ENCODE peak calls at places on chromosomes 13 and 19, in seven cellular contexts. F, R, G, A, L, O and D are unnamed samples.

GRCh38 chr13:103157034-103157433 is 90.8 kb upstream of the SLC10A2 start:
- DNase-seq in G (no peak), L (no peak), A (no peak), O (no peak), F (no peak), R (no peak), D (no peak)

GRCh38 chr19:5035817-5036732 is 67.2 kb downstream of the KDM4B start:
- DNase-seq in R (no peak), G (no peak), A (peak; percentile 43), O (no peak), L (no peak), F (no peak), D (no peak)

GRCh38 chr13:112616586-112617381 is 28.8 kb upstream of the TUBGCP3 start:
- DNase-seq in O (no peak), F (no peak), A (peak; percentile 58), L (peak; percentile 35), R (no peak), G (peak; percentile 41), D (peak; percentile 48)

GRCh38 chr13:25085125-25085742 is 10.7 kb upstream of the PABPC3 start:
- DNase-seq in L (peak; percentile 23), G (peak; percentile 21), A (peak; percentile 66), O (peak; percentile 50), F (no peak), R (no peak), D (peak; percentile 35)

GRCh38 chr13:29886446-29886845 is 36.0 kb upstream of the UBL3 start:
- DNase-seq in G (no peak), A (no peak), F (no peak), R (no peak), O (no peak), L (no peak), D (no peak)

GRCh38 chr13:26589754-26590153 is 32.3 kb downstream of the WASF3 start:
- DNase-seq in A (no peak), O (no peak), F (no peak), R (no peak), G (no peak), L (no peak), D (peak; percentile 38)

GRCh38 chr19:2488942-2489731 is 13.2 kb downstream of the GADD45B start:
- DNase-seq in R (no peak), A (peak; percentile 51), G (peak; percentile 72), L (no peak), O (no peak), F (no peak), D (peak; percentile 49)

GRCh38 chr19:35013820-35014754 is 14.0 kb downstream of the GRAMD1A start:
- DNase-seq in L (no peak), R (no peak), G (no peak), A (no peak), O (no peak), F (no peak), D (no peak)

GRCh38 chr13:113736258-113736731 is 22.7 kb upstream of the TMEM255B start:
- DNase-seq in R (no peak), F (no peak), L (peak; percentile 71), O (no peak), G (no peak), A (no peak), D (no peak)

GRCh38 chr13:110399801-110400200 is 92.7 kb downstream of the COL4A2 start:
- DNase-seq in A (no peak), G (no peak), O (no peak), L (no peak), F (no peak), R (no peak), D (peak; percentile 82)

GRCh38 chr19:19554074-19555023 is 16.3 kb downstream of the CILP2 start:
- DNase-seq in A (peak; percentile 50), L (no peak), G (peak; percentile 42), O (no peak), R (no peak), F (no peak), D (peak; percentile 40)

GRCh38 chr13:33710924-33711323 is 107.0 kb upstream of the RFC3 start:
- DNase-seq in R (no peak), G (no peak), L (no peak), F (no peak), O (no peak), A (no peak), D (no peak)

GRCh38 chr19:35585844-35586243 is at the start of gene PMIS2:
- DNase-seq in F (no peak), A (peak; percentile 92), G (no peak), L (no peak), R (no peak), O (no peak), D (no peak)

GRCh38 chr19:31905980-31906948 is 439.1 kb upstream of the ZNF507 start:
- DNase-seq in F (peak; percentile 90), L (no peak), G (no peak), R (no peak), O (no peak), A (no peak), D (peak; percentile 21)

GRCh38 chr13:70723732-70724131 is 615.5 kb upstream of the KLHL1 start:
- DNase-seq in G (no peak), F (no peak), L (peak; percentile 5), A (no peak), R (no peak), O (no peak), D (no peak)

GRCh38 chr19:48445606-48446481 is at the start of gene GRWD1:
- DNase-seq in O (peak; percentile 97), A (peak; percentile 98), L (peak; percentile 96), R (peak; percentile 85), F (peak; percentile 98), G (peak; percentile 91), D (peak; percentile 93)
- TF ChIP-seq CTCF in O (no peak), A (no peak), L (peak; percentile 41), R (no peak), F (no peak), G (no peak), D (no peak)

DNA sequence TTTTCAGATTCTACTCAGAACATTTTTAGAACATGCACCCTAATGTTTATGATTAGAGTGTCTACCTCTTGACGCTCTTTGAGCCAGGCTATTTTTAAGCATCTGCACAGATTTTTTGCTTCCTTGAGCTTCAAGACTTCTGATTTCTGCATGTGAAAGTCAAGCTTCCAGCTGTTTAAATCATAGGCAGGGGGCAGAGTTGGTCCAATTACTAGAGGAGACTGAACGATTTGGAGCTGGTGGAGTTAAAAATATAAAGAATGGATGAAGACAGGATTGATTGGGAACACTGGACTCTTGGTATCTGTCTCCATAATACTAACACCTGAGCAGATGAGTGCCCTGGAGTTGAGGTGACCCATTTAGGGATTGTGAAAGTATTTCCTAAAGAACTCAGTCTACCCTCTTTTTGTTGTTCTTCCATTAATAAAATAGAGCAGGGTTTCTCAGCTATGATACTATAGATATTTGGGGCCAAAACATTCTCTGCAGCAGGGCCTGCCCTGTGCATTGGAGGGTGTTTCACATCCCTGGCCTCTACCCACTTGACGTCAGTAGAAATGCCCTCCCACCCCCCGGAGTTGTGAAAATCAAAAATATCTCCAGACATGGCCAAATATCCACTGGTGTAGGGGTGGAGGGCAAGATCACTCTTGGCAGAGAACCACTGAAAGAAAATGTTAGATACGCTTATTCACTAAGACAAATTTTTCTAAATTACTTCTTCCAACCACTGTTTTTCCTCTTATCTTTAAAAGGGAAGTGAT is 160.1 kb downstream of the COG6 start:
- DNase-seq in R (no peak), L (no peak), G (no peak), F (no peak), O (no peak), A (no peak), D (no peak)
- H3K4me3 ChIP-seq in R (no peak overlapping the region), L (no peak overlapping the region), G (no peak overlapping the region), F (no peak overlapping the region), O (no peak overlapping the region), A (no peak overlapping the region), D (no peak overlapping the region)

DNA sequence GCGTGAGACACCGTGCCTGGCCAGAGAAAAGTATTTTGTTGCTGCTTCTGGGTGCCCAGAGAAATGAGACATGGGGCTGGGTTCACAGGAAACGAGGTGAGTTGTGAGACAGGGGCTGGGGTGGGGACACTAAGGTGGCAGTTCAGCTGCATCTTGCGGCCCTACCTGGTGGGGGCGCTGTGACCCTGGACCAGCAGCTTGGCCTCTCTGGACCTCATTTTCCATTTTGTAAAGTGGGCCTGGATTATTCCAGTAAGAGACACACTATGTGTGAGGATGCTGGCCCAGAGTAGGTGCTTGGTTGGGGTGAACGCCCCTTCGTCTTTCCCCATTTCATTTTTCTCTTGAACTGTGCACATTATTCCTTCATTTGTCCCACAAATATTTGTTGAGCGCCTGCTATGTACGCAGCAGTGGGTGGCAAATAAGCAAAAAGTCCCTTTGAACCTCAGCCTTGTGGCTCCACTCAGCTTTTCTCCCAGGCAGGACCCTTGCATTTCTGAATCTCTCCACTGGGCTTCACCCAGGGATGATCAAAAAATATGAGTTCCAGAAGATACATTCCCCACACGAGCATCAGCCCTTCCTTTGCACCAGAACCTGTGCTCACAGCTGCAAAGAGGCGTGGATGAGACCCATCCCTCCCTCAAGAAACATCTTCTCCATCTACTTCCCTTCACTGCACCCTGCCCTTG is 26.6 kb upstream of the OR10H1 start:
- DNase-seq in G (no peak), F (no peak), O (no peak), A (no peak), R (no peak), L (no peak), D (no peak)
- TF ChIP-seq CTCF in G (no peak), F (no peak), O (no peak), A (peak; percentile 17), R (no peak), L (peak; percentile 40), D (no peak)

GRCh38 chr19:11136400-11137101 is 19.0 kb downstream of the SPC24 start:
- DNase-seq in L (no peak), O (no peak), A (no peak), F (no peak), G (no peak), R (no peak), D (no peak)

GRCh38 chr19:11141937-11142527 is 13.6 kb downstream of the SPC24 start:
- DNase-seq in A (no peak), R (no peak), L (peak; percentile 35), O (peak; percentile 45), G (no peak), F (no peak), D (no peak)

GRCh38 chr19:11140896-11141295 is 14.7 kb downstream of the SPC24 start:
- DNase-seq in O (no peak), R (no peak), G (no peak), F (no peak), L (no peak), A (no peak), D (no peak)

GRCh38 chr19:11138659-11139526 is 16.7 kb downstream of the SPC24 start:
- DNase-seq in G (no peak), A (peak; percentile 60), L (peak; percentile 54), F (peak; percentile 95), O (peak; percentile 72), R (peak; percentile 54), D (peak; percentile 83)

DNA sequence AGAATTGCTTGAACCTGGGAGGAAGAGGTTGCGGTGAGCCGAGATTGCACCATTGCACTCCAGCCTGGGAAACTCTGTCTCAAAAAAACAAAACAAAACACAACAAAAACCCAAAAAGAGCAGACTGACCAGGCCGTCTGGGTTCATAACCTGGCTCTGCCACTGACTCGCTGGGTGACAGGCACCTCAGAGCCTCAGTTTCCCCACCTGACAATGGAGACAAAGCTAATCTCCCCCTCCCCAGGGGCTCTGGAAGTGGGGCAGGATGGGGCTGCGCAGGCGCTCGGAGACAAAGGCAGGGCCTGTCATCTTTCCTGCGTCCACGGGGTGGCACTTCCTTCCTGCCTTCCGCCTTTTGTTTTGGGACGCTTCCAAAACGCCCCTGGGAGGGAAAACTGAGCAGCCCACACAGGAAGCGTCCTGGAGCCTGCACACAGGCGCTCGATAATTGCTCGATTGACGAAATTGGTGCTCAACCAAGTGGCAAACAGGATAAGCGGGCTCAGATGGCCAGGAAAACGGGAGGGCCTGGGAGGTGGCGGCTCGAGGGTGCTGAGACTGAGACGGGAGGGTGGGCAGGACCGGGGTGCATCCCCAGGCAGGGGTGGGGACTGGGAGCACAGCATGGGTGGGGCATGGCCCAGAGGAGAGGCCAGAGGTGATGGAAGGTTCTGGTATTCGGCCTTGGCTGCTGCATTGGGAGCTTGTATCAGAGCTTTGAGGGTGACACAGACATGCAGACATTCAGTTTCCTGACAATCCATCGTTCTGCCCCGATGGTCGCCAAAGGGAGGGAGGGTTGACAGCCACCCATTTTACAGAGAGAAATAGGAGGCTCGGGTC is 17.8 kb downstream of the SPC24 start:
- DNase-seq in G (peak; percentile 78), A (peak; percentile 84), F (peak; percentile 97), O (peak; percentile 77), R (peak; percentile 63), L (peak; percentile 75), D (peak; percentile 91)
- H3K4me3 ChIP-seq in G (no peak overlapping the region), A (no peak overlapping the region), F (no peak overlapping the region), O (peak overlapping the region; percentile 50), R (peak overlapping the region; percentile 59), L (peak overlapping the region; percentile 50), D (peak overlapping the region; percentile 46)